ENCODE peak calls at places on chromosomes 13 and 19, in nine cellular contexts. G is psoas muscle, M is mesenchymal stem cell, I is posterior cingulate gyrus, D is GM23248, J is fibroblast of lung, K is germinal center, O is COLO829, P is mucosa of descending colon. N is an unnamed sample.

GRCh38 chr13:93230466-93230865 is 3.9 kb downstream of the GPC6 start:
- DNase-seq in G (no peak), M (peak), I (no peak), D (peak), J (peak), K (no peak), O (peak), P (no peak), N (no peak)

GRCh38 chr19:18940791-18941627 is at the start of gene HOMER3:
- DNase-seq in G (peak), M (peak), I (peak), D (peak), J (peak), K (peak), O (peak), P (peak), N (peak)

GRCh38 chr13:30308548-30308947 is 1.2 kb upstream of the KATNAL1 start:
- DNase-seq in G (no peak), M (peak), I (no peak), D (peak), J (peak), K (no peak), O (no peak), P (no peak), N (no peak)

GRCh38 chr13:41059466-41059865 is 1.8 kb upstream of the WBP4 start:
- DNase-seq in G (no peak), M (peak), I (no peak), D (peak), J (peak), K (no peak), O (peak), P (no peak), N (no peak)

GRCh38 chr19:18496980-18497256 is 25.0 kb downstream of the ELL start:
- DNase-seq in G (no peak), M (peak), I (no peak), D (no peak), J (no peak), K (no peak), O (no peak), P (no peak), N (no peak)

GRCh38 chr13:110575322-110576069 is 14.0 kb upstream of the RAB20 start:
- DNase-seq in G (peak), M (peak), I (no peak), D (peak), J (peak), K (no peak), O (no peak), P (no peak), N (no peak)

GRCh38 chr13:33132644-33133440 is 116.6 kb downstream of the KL start:
- DNase-seq in G (no peak), M (peak), I (no peak), D (peak), J (peak), K (no peak), O (no peak), P (no peak), N (no peak)

GRCh38 chr13:99464441-99464949 is 36.8 kb upstream of the TM9SF2 start:
- DNase-seq in G (no peak), M (peak), I (no peak), D (peak), J (no peak), K (no peak), O (no peak), P (no peak), N (no peak)

GRCh38 chr19:48881741-48882657 is 9.8 kb downstream of the PPP1R15A start:
- DNase-seq in G (no peak), M (peak), I (no peak), D (peak), J (no peak), K (no peak), O (no peak), P (no peak), N (no peak)

GRCh38 chr19:39582891-39583625 is 19.3 kb upstream of the LGALS13 start:
- DNase-seq in G (no peak), M (no peak), I (no peak), D (no peak), J (no peak), K (no peak), O (no peak), P (no peak), N (no peak)

GRCh38 chr19:18478545-18479311 is 40.8 kb upstream of the ISYNA1 start:
- DNase-seq in G (peak), M (peak), I (no peak), D (peak), J (peak), K (peak), O (peak), P (peak), N (no peak)

GRCh38 chr13:50353651-50354415 is 338.6 kb downstream of the KCNRG start:
- DNase-seq in G (no peak), M (peak), I (no peak), D (peak), J (peak), K (no peak), O (no peak), P (no peak), N (no peak)

GRCh38 chr13:43475135-43475534 is 311.6 kb downstream of the ENOX1 start:
- DNase-seq in G (no peak), M (no peak), I (no peak), D (no peak), J (no peak), K (no peak), O (no peak), P (no peak), N (no peak)

GRCh38 chr19:46697142-46697960 is 19.6 kb downstream of the PRKD2 start:
- DNase-seq in G (peak), M (peak), I (no peak), D (peak), J (peak), K (no peak), O (peak), P (peak), N (peak)

GRCh38 chr13:84645196-84646071 is 763.2 kb upstream of the SLITRK1 start:
- DNase-seq in G (no peak), M (peak), I (no peak), D (peak), J (peak), K (no peak), O (no peak), P (no peak), N (no peak)

GRCh38 chr19:19154768-19155494 is 15.1 kb downstream of the MEF2B start:
- DNase-seq in G (no peak), M (no peak), I (no peak), D (no peak), J (no peak), K (no peak), O (no peak), P (no peak), N (no peak)

GRCh38 chr19:49843265-49843664 is 7.7 kb upstream of the PTOV1 start:
- DNase-seq in G (no peak), M (no peak), I (no peak), D (no peak), J (no peak), K (peak), O (no peak), P (no peak), N (no peak)

GRCh38 chr13:70623260-70623659 is 515.0 kb upstream of the KLHL1 start:
- DNase-seq in G (no peak), M (peak), I (no peak), D (peak), J (peak), K (no peak), O (no peak), P (no peak), N (no peak)

GRCh38 chr19:39968789-39969188 is 2.2 kb upstream of the PSMC4 start:
- DNase-seq in G (no peak), M (no peak), I (no peak), D (no peak), J (no peak), K (no peak), O (no peak), P (peak), N (no peak)

GRCh38 chr13:112619730-112620639 is 32.0 kb upstream of the TUBGCP3 start:
- DNase-seq in G (no peak), M (peak), I (no peak), D (no peak), J (peak), K (no peak), O (no peak), P (no peak), N (no peak)

GRCh38 chr13:33125821-33126570 is 109.8 kb downstream of the KL start:
- DNase-seq in G (peak), M (peak), I (no peak), D (peak), J (peak), K (no peak), O (peak), P (no peak), N (no peak)

GRCh38 chr13:27295096-27295495 is 24.5 kb downstream of the RASL11A start:
- DNase-seq in G (no peak), M (no peak), I (no peak), D (no peak), J (no peak), K (no peak), O (no peak), P (no peak), N (no peak)

GRCh38 chr13:75173457-75174356 is 308.3 kb downstream of the TBC1D4 start:
- DNase-seq in G (no peak), M (no peak), I (no peak), D (no peak), J (no peak), K (no peak), O (no peak), P (no peak), N (no peak)

GRCh38 chr13:50127017-50127725 is 111.9 kb downstream of the KCNRG start:
- DNase-seq in G (peak), M (peak), I (no peak), D (peak), J (peak), K (peak), O (no peak), P (peak), N (no peak)

GRCh38 chr13:110944121-110944967 is 29.5 kb upstream of the ANKRD10 start:
- DNase-seq in G (peak), M (peak), I (no peak), D (peak), J (peak), K (peak), O (peak), P (no peak), N (no peak)

GRCh38 chr13:94550030-94550738 is 45.8 kb downstream of the TGDS start:
- DNase-seq in G (no peak), M (no peak), I (no peak), D (peak), J (peak), K (no peak), O (no peak), P (no peak), N (no peak)

GRCh38 chr13:45601680-45602079 is 13.9 kb downstream of the ERICH6B start:
- DNase-seq in G (no peak), M (no peak), I (no peak), D (no peak), J (no peak), K (no peak), O (no peak), P (no peak), N (no peak)

GRCh38 chr13:113238542-113238941 is 29.1 kb downstream of the CUL4A start:
- DNase-seq in G (no peak), M (no peak), I (no peak), D (peak), J (no peak), K (no peak), O (no peak), P (no peak), N (no peak)

GRCh38 chr13:102609696-102610095 is 12.9 kb downstream of the TPP2 start:
- DNase-seq in G (no peak), M (no peak), I (no peak), D (no peak), J (no peak), K (no peak), O (no peak), P (no peak), N (no peak)

GRCh38 chr19:11530432-11530831 is 1.5 kb upstream of the ECSIT start:
- DNase-seq in G (peak), M (peak), I (peak), D (peak), J (peak), K (peak), O (peak), P (peak), N (peak)

GRCh38 chr19:4357095-4357797 is 13.9 kb downstream of the MPND start:
- DNase-seq in G (no peak), M (no peak), I (no peak), D (no peak), J (no peak), K (no peak), O (no peak), P (no peak), N (peak)

GRCh38 chr13:24085662-24086061 is 74.9 kb upstream of the SPATA13 start:
- DNase-seq in G (no peak), M (no peak), I (no peak), D (no peak), J (no peak), K (no peak), O (no peak), P (no peak), N (no peak)